ENCODE peak calls at places on chromosome 3, in eight cellular contexts. A is Panc1, D is sigmoid colon, U is HCT116, P is endothelial cell of umbilical vein, N is transverse colon, I is HepG2, Z is suprapubic skin. E is an unnamed sample. For H3K9me3, the result is how much of the 10 kb centered on the place peaks cover.

GRCh38 chr3:8764528-8764927 is 4.9 kb downstream of the OXTR start:
- DNase-seq in A (no peak), D (no peak), U (no peak), P (no peak), N (no peak), I (no peak), Z (peak), E (no peak)

GRCh38 chr3:127479449-127479848 is 111.1 kb downstream of the TPRA1 start:
- DNase-seq in A (no peak), D (peak), U (no peak), P (no peak), N (no peak), I (no peak), Z (no peak), E (no peak)

GRCh38 chr3:5019411-5020261 is 40.4 kb downstream of the BHLHE40 start:
- DNase-seq in A (no peak), D (no peak), U (no peak), P (no peak), N (peak), I (no peak), Z (no peak), E (no peak)

GRCh38 chr3:10761583-10761982 is 54.4 kb upstream of the SLC6A11 start:
- DNase-seq in A (no peak), D (no peak), U (no peak), P (no peak), N (no peak), I (no peak), Z (no peak), E (no peak)

GRCh38 chr3:123735456-123735855 is 148.7 kb downstream of the MYLK start:
- DNase-seq in A (no peak), D (no peak), U (no peak), P (no peak), N (no peak), I (no peak), Z (no peak), E (no peak)

GRCh38 chr3:169041677-169042171 is 621.8 kb downstream of the MECOM start:
- DNase-seq in A (peak), D (no peak), U (peak), P (peak), N (no peak), I (peak), Z (no peak), E (no peak)

GRCh38 chr3:81311321-81311720 is 450.1 kb downstream of the GBE1 start:
- DNase-seq in A (no peak), D (no peak), U (no peak), P (no peak), N (no peak), I (no peak), Z (no peak), E (no peak)

GRCh38 chr3:135646873-135647272 is 318.7 kb upstream of the PPP2R3A start:
- DNase-seq in A (no peak), D (no peak), U (no peak), P (no peak), N (no peak), I (no peak), Z (no peak), E (no peak)

GRCh38 chr3:171704002-171704401 is 106.3 kb downstream of the PLD1 start:
- DNase-seq in A (no peak), D (no peak), U (peak), P (peak), N (peak), I (peak), Z (no peak), E (peak)

GRCh38 chr3:179962617-179963387 is 73.9 kb downstream of the PEX5L start:
- DNase-seq in A (no peak), D (no peak), U (no peak), P (no peak), N (no peak), I (no peak), Z (no peak), E (no peak)

GRCh38 chr3:6326760-6327159 is 534.2 kb upstream of the GRM7 start:
- DNase-seq in A (no peak), D (no peak), U (no peak), P (no peak), N (no peak), I (no peak), Z (no peak), E (no peak)

GRCh38 chr3:97009427-97010019 is 195.1 kb downstream of the EPHA6 start:
- DNase-seq in A (no peak), D (no peak), U (no peak), P (no peak), N (no peak), I (no peak), Z (no peak), E (no peak)

GRCh38 chr3:52306978-52307377 is 9.1 kb upstream of the DNAH1 start:
- DNase-seq in A (no peak), D (no peak), U (no peak), P (no peak), N (no peak), I (no peak), Z (no peak), E (no peak)

GRCh38 chr3:169515132-169515531 is 148.4 kb downstream of the MECOM start:
- DNase-seq in A (no peak), D (no peak), U (no peak), P (no peak), N (no peak), I (no peak), Z (no peak), E (no peak)

GRCh38 chr3:494190-494589 is 297.6 kb downstream of the CHL1 start:
- DNase-seq in A (no peak), D (no peak), U (no peak), P (no peak), N (no peak), I (no peak), Z (no peak), E (no peak)

GRCh38 chr3:60839242-60839641 is 412.0 kb downstream of the FHIT start:
- DNase-seq in A (no peak), D (no peak), U (no peak), P (no peak), N (no peak), I (no peak), Z (no peak), E (no peak)

GRCh38 chr3:30347679-30348216 is 258.7 kb upstream of the TGFBR2 start:
- DNase-seq in A (peak), D (no peak), U (no peak), P (peak), N (no peak), I (peak), Z (no peak), E (no peak)

GRCh38 chr3:145357453-145357852 is 803.5 kb downstream of the PLOD2 start:
- DNase-seq in A (no peak), D (no peak), U (no peak), P (peak), N (no peak), I (no peak), Z (no peak), E (no peak)

DNA sequence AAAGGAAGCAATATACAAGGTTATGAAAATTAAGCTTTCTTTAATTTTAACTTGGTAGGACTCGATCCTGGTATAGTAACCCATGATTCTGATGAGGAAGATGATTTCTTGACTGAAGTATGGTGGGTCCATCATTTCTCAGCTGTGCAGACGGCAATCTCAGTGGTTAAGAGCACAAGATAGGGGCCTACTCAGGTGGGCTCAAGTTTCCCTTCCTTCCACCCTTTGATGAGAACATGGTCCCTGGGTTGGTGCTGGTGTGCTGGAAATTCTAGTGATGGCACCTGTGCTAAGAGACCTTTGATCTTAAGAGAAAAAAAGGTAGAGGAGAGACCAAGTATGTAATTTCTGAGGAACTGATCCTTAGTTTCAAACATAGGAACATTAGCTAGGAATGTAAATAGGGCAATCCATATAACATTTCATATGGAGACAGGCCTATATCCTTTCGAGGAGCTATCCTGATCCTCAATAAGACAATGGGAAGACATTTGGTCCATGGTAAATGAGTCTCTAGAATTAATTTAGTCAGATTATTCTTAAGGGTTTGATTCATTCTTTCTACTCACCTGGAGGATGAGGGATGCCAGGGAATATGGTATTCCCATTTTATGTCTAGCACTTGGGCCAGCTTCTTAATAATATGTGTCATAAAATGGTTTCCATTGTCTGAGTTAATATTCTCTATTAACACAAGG is 104.5 kb upstream of the NECTIN3 start:
- DNase-seq in A (no peak), D (no peak), U (no peak), P (no peak), N (no peak), I (no peak), Z (no peak), E (no peak)
- H3K9me3 ChIP-seq in A (under half), D (under half), U (under half), P (under half), N (under half), I (under half), Z (under half), E (under half)

GRCh38 chr3:122245513-122246174 is 62.2 kb downstream of the CASR start:
- DNase-seq in A (no peak), D (no peak), U (no peak), P (no peak), N (no peak), I (no peak), Z (no peak), E (no peak)
- TF ChIP-seq CTCF in A (peak), D (no peak), U (peak), P (no peak), N (no peak), I (no peak), Z (no peak), E (no peak)

DNA sequence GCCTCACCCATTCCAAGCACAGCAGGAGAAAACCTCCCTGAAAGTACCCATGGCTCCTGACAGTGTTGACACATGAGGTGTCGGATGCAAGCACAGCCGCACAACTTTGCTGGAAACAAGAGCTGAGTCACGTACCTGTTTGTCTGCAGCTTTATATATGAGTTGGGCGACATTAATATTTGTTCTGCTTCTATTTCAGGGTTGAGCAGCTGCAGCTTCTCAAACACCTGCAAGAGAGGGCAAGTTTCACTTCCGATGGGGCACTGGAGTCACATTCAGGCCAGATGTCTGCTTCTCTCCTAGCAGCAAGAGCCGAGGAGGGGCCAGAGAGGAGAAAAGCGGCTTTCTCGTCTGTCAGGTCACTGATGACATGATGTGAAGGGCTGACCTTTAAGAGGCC is 88.0 kb downstream of the NUP210 start:
- DNase-seq in A (no peak), D (no peak), U (no peak), P (no peak), N (peak), I (no peak), Z (no peak), E (peak)
- TF ChIP-seq POLR2AphosphoS5 in A (no peak), D (no peak), U (no peak), P (no peak), N (no peak), I (no peak), Z (no peak), E (no peak)

GRCh38 chr3:76586471-76586870 is 453.4 kb upstream of the ROBO2 start:
- DNase-seq in A (no peak), D (no peak), U (no peak), P (no peak), N (no peak), I (no peak), Z (no peak), E (no peak)
- H3K9me3 ChIP-seq in A (under half), D (under half), U (under half), P (under half), N (under half), I (under half), Z (under half), E (under half)

GRCh38 chr3:63705092-63705645 is 52.7 kb downstream of the SNTN start:
- DNase-seq in A (no peak), D (no peak), U (no peak), P (no peak), N (no peak), I (no peak), Z (no peak), E (no peak)
- TF ChIP-seq CTCF in A (no peak), D (no peak), U (no peak), P (no peak), N (no peak), I (no peak), Z (no peak), E (no peak)

GRCh38 chr3:186221733-186222378 is 113.0 kb upstream of the ETV5 start:
- DNase-seq in A (no peak), D (no peak), U (no peak), P (no peak), N (no peak), I (no peak), Z (no peak), E (no peak)
- TF ChIP-seq POLR2AphosphoS5 in A (no peak), D (no peak), U (no peak), P (no peak), N (no peak), I (no peak), Z (no peak), E (no peak)

GRCh38 chr3:37876279-37876678 is 14.6 kb downstream of the CTDSPL start:
- DNase-seq in A (no peak), D (no peak), U (no peak), P (no peak), N (no peak), I (no peak), Z (no peak), E (no peak)

GRCh38 chr3:37867144-37867543 is 5.5 kb downstream of the CTDSPL start:
- DNase-seq in A (no peak), D (no peak), U (no peak), P (no peak), N (no peak), I (no peak), Z (no peak), E (no peak)

GRCh38 chr3:37871858-37872257 is 10.2 kb downstream of the CTDSPL start:
- DNase-seq in A (no peak), D (no peak), U (no peak), P (no peak), N (no peak), I (no peak), Z (no peak), E (no peak)

GRCh38 chr3:37872413-37873160 is 10.9 kb downstream of the CTDSPL start:
- DNase-seq in A (no peak), D (no peak), U (no peak), P (no peak), N (no peak), I (no peak), Z (no peak), E (no peak)
- H3K9me3 ChIP-seq in A (under half), D (under half), U (under half), P (under half), N (under half), I (under half), Z (under half), E (under half)

GRCh38 chr3:121531269-121531668 is 14.5 kb downstream of the POLQ start:
- DNase-seq in A (no peak), D (no peak), U (no peak), P (no peak), N (no peak), I (no peak), Z (no peak), E (no peak)

GRCh38 chr3:121529308-121529707 is 16.5 kb downstream of the POLQ start:
- DNase-seq in A (no peak), D (no peak), U (no peak), P (peak), N (no peak), I (peak), Z (no peak), E (no peak)
- TF ChIP-seq CTCF in A (peak), D (no peak), U (peak), P (peak), N (no peak), I (peak), Z (no peak), E (no peak)